ENCODE peak calls at places on chromosome 10, in seven cellular contexts. O is cardiac muscle cell, D is A549, K is HCT116, Q is heart right ventricle, L is breast epithelium, A is aorta. S is an unnamed sample.

GRCh38 chr10:51079331-51079730 is 5.0 kb downstream of the PRKG1 start:
- DNase-seq in O (peak; percentile 38), D (no peak), K (no peak), Q (no peak), L (no peak), A (no peak), S (no peak)

GRCh38 chr10:67663449-67664087 is 32.4 kb downstream of the CTNNA3 start:
- DNase-seq in O (no peak), D (no peak), K (no peak), Q (peak; percentile 12), L (no peak), A (no peak), S (no peak)

GRCh38 chr10:129854181-129854580 is 109.9 kb downstream of the EBF3 start:
- DNase-seq in O (no peak), D (no peak), K (no peak), Q (no peak), L (no peak), A (no peak), S (no peak)

GRCh38 chr10:35464805-35465456 is 128.6 kb downstream of the CCNY start:
- DNase-seq in O (no peak), D (no peak), K (no peak), Q (no peak), L (no peak), A (no peak), S (no peak)

GRCh38 chr10:17200035-17200884 is 1.2 kb downstream of the TRDMT1 start:
- DNase-seq in O (no peak), D (no peak), K (no peak), Q (no peak), L (no peak), A (no peak), S (no peak)

GRCh38 chr10:124007102-124007772 is 86.2 kb downstream of the CHST15 start:
- DNase-seq in O (no peak), D (no peak), K (no peak), Q (no peak), L (no peak), A (no peak), S (no peak)

GRCh38 chr10:86366033-86366901 is at the start of gene GRID1:
- DNase-seq in O (peak; percentile 72), D (no peak), K (no peak), Q (peak; percentile 42), L (no peak), A (peak; percentile 81), S (no peak)

GRCh38 chr10:49359349-49360231 is 36.3 kb downstream of the DRGX start:
- DNase-seq in O (peak; percentile 26), D (no peak), K (no peak), Q (peak; percentile 38), L (no peak), A (peak; percentile 59), S (no peak)

GRCh38 chr10:125227546-125227945 is 67.2 kb upstream of the CTBP2 start:
- DNase-seq in O (no peak), D (no peak), K (no peak), Q (no peak), L (no peak), A (no peak), S (no peak)

DNA sequence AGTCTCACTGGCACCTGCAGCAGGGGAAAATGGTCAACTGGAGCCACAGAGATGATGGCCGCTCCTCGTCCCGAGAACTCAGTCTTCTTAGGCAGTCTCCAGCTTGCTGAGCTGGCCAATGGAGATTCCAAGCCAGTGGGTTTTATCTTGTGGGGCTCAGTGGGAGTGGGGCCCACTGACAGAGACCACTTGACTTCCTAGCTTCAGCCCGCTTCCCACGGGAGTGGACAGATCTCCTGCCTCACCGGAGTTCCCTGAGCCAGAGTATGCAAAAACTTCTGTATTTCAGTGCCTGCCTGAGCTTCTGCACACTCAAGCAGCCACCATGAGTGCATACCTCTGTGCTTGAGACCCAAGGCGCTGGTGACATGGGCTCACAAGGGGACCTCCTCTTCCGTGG is 105.8 kb downstream of the ZWINT start:
- DNase-seq in O (no peak), D (no peak), K (no peak), Q (no peak), L (no peak), A (no peak), S (no peak)
- H3K27ac ChIP-seq in O (no peak overlapping the region), D (no peak overlapping the region), K (no peak overlapping the region), Q (no peak overlapping the region), L (no peak overlapping the region), A (no peak overlapping the region), S (no peak overlapping the region)

GRCh38 chr10:47401874-47402645 is 18.0 kb upstream of the ZNF488 start:
- DNase-seq in O (no peak), D (no peak), K (no peak), Q (no peak), L (no peak), A (no peak), S (no peak)

GRCh38 chr10:47404446-47404845 is 20.4 kb upstream of the ZNF488 start:
- DNase-seq in O (no peak), D (no peak), K (no peak), Q (no peak), L (no peak), A (no peak), S (no peak)

GRCh38 chr10:47404937-47405336 is 20.8 kb upstream of the ZNF488 start:
- DNase-seq in O (no peak), D (no peak), K (no peak), Q (no peak), L (no peak), A (no peak), S (no peak)

GRCh38 chr10:47402681-47403301 is 18.7 kb upstream of the ZNF488 start:
- DNase-seq in O (peak; percentile 16), D (peak; percentile 51), K (peak; percentile 73), Q (peak; percentile 55), L (peak; percentile 47), A (peak; percentile 83), S (no peak)

DNA sequence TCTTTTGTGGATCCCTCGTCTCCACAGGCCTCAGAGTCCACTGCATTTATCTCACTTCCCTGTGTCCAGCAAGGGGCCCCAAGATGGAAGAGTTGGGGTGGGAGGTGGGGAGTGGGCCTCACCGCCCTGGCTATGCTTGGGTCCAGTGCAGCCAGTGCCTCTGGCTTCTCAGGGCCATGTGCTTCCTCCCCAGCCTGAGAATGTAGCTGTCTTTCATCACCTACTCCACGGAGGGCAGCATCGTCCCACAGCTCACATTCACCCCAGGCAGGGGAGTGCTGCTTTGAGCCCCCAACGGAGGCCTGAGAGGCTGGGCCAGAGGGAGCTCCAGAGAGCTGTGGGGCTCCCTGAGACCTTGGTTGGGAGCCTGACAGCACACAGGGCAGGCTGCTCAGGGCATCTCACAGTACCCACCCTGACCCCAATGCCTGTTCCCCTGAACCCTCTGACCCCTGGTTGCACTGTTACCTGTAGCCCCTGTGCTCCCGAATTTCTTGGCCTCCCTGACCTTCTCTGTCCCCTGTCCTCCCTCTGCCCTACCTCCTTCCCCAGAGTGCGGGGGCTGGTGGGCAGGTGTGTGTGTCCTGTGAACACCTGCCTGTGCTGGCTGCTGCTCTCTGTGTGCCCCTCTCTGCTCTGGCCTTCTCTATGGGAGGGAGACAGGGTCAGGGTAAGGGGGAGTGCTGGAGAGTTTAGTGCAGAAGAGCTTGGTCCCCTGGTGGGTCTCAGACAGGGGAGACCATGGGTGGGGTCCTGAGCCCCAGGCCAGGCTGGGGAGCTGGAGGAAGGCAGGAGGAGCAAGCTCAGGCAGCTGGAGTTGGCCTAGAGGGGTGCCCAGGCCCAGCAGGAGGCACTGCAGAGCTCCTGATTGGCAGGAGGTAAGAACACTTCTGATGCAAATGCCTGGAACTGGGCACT is 19.6 kb upstream of the ZNF488 start:
- DNase-seq in O (peak; percentile 47), D (no peak), K (no peak), Q (no peak), L (no peak), A (no peak), S (no peak)
- H3K27ac ChIP-seq in O (peak overlapping the region; percentile 39), D (peak overlapping the region; percentile 97), K (peak overlapping the region; percentile 89), Q (no peak overlapping the region), L (peak overlapping the region; percentile 32), A (no peak overlapping the region), S (no peak overlapping the region)

GRCh38 chr10:110446954-110447608 is 50.6 kb upstream of the DUSP5 start:
- DNase-seq in O (no peak), D (no peak), K (no peak), Q (no peak), L (peak; percentile 16), A (no peak), S (no peak)
- H3K27ac ChIP-seq in O (no peak overlapping the region), D (peak overlapping the region; percentile 71), K (peak overlapping the region; percentile 28), Q (no peak overlapping the region), L (no peak overlapping the region), A (no peak overlapping the region), S (no peak overlapping the region)

DNA sequence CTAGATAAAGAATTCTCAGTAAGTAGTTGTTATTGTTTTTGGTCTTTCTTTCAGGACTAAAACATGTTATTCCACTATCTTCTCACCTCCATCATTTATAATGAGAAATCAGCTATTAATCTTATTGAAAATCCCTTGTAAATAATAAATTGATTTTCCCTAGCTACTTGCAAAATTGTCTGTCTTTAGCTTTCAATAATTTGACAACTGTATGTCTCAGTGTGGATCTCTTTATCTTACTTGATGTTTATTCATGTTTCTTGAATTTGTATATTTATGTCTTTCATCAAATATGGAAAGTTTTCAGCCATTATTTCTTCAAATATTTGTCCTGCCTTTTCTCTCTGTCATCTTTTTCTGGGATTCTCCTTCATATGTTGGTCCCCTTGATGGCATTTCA is 117.1 kb upstream of the ANTXRL start:
- DNase-seq in O (no peak), D (no peak), K (no peak), Q (no peak), L (no peak), A (no peak), S (no peak)
- H3K27ac ChIP-seq in O (no peak overlapping the region), D (no peak overlapping the region), K (no peak overlapping the region), Q (no peak overlapping the region), L (no peak overlapping the region), A (no peak overlapping the region), S (no peak overlapping the region)

GRCh38 chr10:70650751-70651150 is 21.6 kb upstream of the ADAMTS14 start:
- DNase-seq in O (no peak), D (no peak), K (no peak), Q (no peak), L (no peak), A (no peak), S (no peak)

GRCh38 chr10:70650104-70650503 is 22.2 kb upstream of the ADAMTS14 start:
- DNase-seq in O (no peak), D (no peak), K (no peak), Q (no peak), L (no peak), A (no peak), S (no peak)

GRCh38 chr10:70651661-70652060 is 20.6 kb upstream of the ADAMTS14 start:
- DNase-seq in O (no peak), D (no peak), K (no peak), Q (no peak), L (no peak), A (no peak), S (no peak)

GRCh38 chr10:70648427-70648826 is 23.9 kb upstream of the ADAMTS14 start:
- DNase-seq in O (no peak), D (no peak), K (peak; percentile 40), Q (no peak), L (no peak), A (no peak), S (no peak)

DNA sequence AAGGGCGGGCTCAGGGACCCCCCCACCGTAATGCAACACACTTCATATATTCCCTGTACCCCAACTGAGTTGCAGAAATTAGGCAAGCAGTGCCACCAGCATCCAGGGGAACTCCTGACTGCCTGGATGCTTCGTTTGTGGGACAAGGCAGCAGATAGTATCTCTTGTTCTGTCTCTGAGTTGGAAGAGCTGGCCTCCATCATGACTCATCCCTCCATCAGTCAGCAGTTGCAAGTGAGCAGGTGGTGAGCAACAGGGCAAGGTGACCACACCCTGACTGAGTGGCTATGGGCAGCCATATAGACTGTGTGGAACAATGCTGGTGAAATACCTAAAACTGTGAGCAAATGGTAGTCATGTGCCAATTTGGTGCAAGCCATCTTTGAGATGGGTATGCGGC is 22.8 kb upstream of the ADAMTS14 start:
- DNase-seq in O (no peak), D (no peak), K (no peak), Q (no peak), L (no peak), A (no peak), S (no peak)
- H3K27ac ChIP-seq in O (no peak overlapping the region), D (no peak overlapping the region), K (no peak overlapping the region), Q (no peak overlapping the region), L (no peak overlapping the region), A (no peak overlapping the region), S (no peak overlapping the region)